ENCODE peak calls at places on chromosome 18, in nine cellular contexts. L is left ventricle myocardium inferior, O is HepG2, U is sigmoid colon, P is lower lobe of right lung, A is thyroid gland, W is Karpas-422, X is WERI-Rb-1, E is heart left ventricle. F is an unnamed sample.

GRCh38 chr18:24987271-24987932 is 364.6 kb downstream of the ZNF521 start:
- DNase-seq in P (no peak), E (no peak), O (no peak), W (no peak), L (peak), A (no peak), X (no peak), U (peak), F (peak)

GRCh38 chr18:68098655-68099054 is 582.1 kb upstream of the DSEL start:
- DNase-seq in O (no peak), E (no peak), L (no peak), A (no peak), X (no peak), P (no peak), U (no peak), W (no peak), F (no peak)

GRCh38 chr18:67599277-67599676 is 82.8 kb upstream of the DSEL start:
- DNase-seq in U (no peak), W (peak), X (no peak), E (no peak), O (no peak), A (no peak), L (no peak), P (no peak), F (no peak)

GRCh38 chr18:63237486-63237885 is 82.1 kb downstream of the BCL2 start:
- DNase-seq in W (no peak), X (no peak), U (no peak), O (peak), L (no peak), P (no peak), A (peak), E (no peak), F (no peak)

GRCh38 chr18:48376934-48377333 is 32.2 kb downstream of the ZBTB7C start:
- DNase-seq in E (peak), O (no peak), A (peak), W (no peak), U (no peak), X (no peak), P (no peak), L (no peak), F (no peak)

GRCh38 chr18:58605027-58606020 is 23.6 kb downstream of the ALPK2 start:
- DNase-seq in E (no peak), L (no peak), O (peak), W (no peak), P (no peak), X (no peak), A (no peak), U (no peak), F (no peak)

GRCh38 chr18:70781860-70782453 is 493.1 kb downstream of the SOCS6 start:
- DNase-seq in P (no peak), L (peak), O (peak), A (peak), U (no peak), E (peak), X (peak), W (peak), F (no peak)

GRCh38 chr18:57959278-57959677 is 84.7 kb upstream of the NEDD4L start:
- DNase-seq in W (peak), A (peak), X (peak), E (no peak), P (peak), L (no peak), O (peak), U (no peak), F (no peak)

GRCh38 chr18:35502062-35502461 is 4.3 kb upstream of the INO80C start:
- DNase-seq in O (no peak), X (no peak), U (no peak), P (no peak), A (no peak), E (no peak), L (no peak), W (no peak), F (no peak)

GRCh38 chr18:59141294-59142068 is 1.8 kb downstream of the SEC11C start:
- DNase-seq in O (peak), P (no peak), X (no peak), E (no peak), W (peak), L (no peak), A (no peak), U (no peak), F (no peak)

GRCh38 chr18:61141691-61142090 is 191.5 kb upstream of the CDH20 start:
- DNase-seq in E (no peak), L (no peak), W (no peak), A (no peak), U (no peak), X (no peak), O (no peak), P (no peak), F (no peak)

GRCh38 chr18:8721716-8722115 is 16.4 kb downstream of the MTCL1 start:
- DNase-seq in W (no peak), U (no peak), L (no peak), X (no peak), O (peak), P (no peak), A (no peak), E (no peak), F (no peak)

GRCh38 chr18:7980136-7980535 is 413.0 kb downstream of the PTPRM start:
- DNase-seq in P (no peak), L (no peak), O (peak), E (no peak), U (no peak), A (no peak), W (peak), X (peak), F (no peak)

GRCh38 chr18:8800876-8801262 is 95.5 kb downstream of the MTCL1 start:
- DNase-seq in L (no peak), A (no peak), X (no peak), E (no peak), U (no peak), O (no peak), P (no peak), W (no peak), F (no peak)

GRCh38 chr18:47184419-47185050 is 8.4 kb upstream of the IER3IP1 start:
- DNase-seq in X (peak), W (peak), O (peak), U (peak), A (peak), P (peak), L (no peak), E (no peak), F (no peak)

GRCh38 chr18:8615397-8616025 is 6.3 kb downstream of the RAB12 start:
- DNase-seq in A (no peak), W (no peak), U (peak), L (no peak), X (no peak), E (no peak), P (no peak), O (peak), F (no peak)

GRCh38 chr18:33821503-33821902 is 243.5 kb downstream of the ASXL3 start:
- DNase-seq in E (no peak), P (no peak), O (no peak), A (no peak), L (no peak), U (no peak), W (no peak), X (no peak), F (no peak)

GRCh38 chr18:52367962-52368745 is 28.2 kb downstream of the DCC start:
- DNase-seq in U (no peak), P (no peak), A (no peak), O (no peak), W (no peak), L (no peak), X (no peak), E (no peak), F (no peak)

GRCh38 chr18:52376104-52376503 is 36.1 kb downstream of the DCC start:
- DNase-seq in A (no peak), W (no peak), X (no peak), O (no peak), P (no peak), E (no peak), L (no peak), U (no peak), F (no peak)

DNA sequence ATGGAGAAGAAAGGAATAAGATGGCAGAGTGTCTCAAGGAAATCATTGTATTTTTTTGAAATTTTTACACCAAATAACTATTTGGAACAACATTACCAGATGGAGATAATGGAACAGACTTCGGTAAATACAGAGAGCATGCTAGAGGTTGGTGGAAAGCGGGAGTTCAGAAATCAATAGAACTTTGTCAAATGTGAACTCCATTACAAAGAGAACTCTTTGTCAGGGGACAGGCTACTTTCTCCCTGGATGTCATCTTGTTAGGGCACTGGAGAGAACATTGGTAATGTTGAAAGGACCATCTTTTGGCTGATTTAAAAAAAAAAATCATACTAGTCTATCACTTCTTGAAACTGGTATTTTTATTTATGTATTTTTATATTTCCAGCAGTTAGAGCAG is 30.8 kb downstream of the DCC start:
- DNase-seq in L (no peak), W (no peak), E (no peak), P (no peak), A (no peak), X (no peak), U (no peak), O (no peak), F (no peak)
- H3K4me3 ChIP-seq in L (no peak), W (no peak), E (no peak), P (no peak), A (no peak), X (no peak), U (no peak), O (no peak), F (no peak)

GRCh38 chr18:31983020-31983419 is 35.6 kb upstream of the RNF125 start:
- DNase-seq in O (no peak), X (no peak), P (no peak), L (peak), E (peak), W (no peak), A (no peak), U (no peak), F (no peak)
- H3K27ac ChIP-seq in O (no peak), X (no peak), P (no peak), L (peak), E (peak), W (no peak), A (no peak), U (peak), F (no peak)

GRCh38 chr18:54117853-54118773 is 106.4 kb downstream of the MBD2 start:
- DNase-seq in W (no peak), U (no peak), A (no peak), X (no peak), P (no peak), E (no peak), L (no peak), O (no peak), F (no peak)

GRCh38 chr18:54116541-54117257 is 107.8 kb downstream of the MBD2 start:
- DNase-seq in X (no peak), A (no peak), O (no peak), E (no peak), W (no peak), L (no peak), U (no peak), P (no peak), F (no peak)

GRCh38 chr18:54125429-54125828 is 99.0 kb downstream of the MBD2 start:
- DNase-seq in P (no peak), X (no peak), O (no peak), W (no peak), L (no peak), E (no peak), U (no peak), A (no peak), F (no peak)

GRCh38 chr18:54119524-54120019 is 104.9 kb downstream of the MBD2 start:
- DNase-seq in A (no peak), E (no peak), O (peak), U (no peak), W (peak), L (no peak), X (peak), P (no peak), F (no peak)
- H3K4me3 ChIP-seq in A (no peak), E (no peak), O (peak), U (no peak), W (peak), L (peak), X (peak), P (no peak), F (no peak)

GRCh38 chr18:23548719-23549118 is 37.6 kb downstream of the NPC1 start:
- DNase-seq in X (no peak), U (no peak), O (no peak), E (no peak), L (no peak), W (no peak), P (no peak), A (no peak), F (no peak)
- H3K27ac ChIP-seq in X (no peak), U (no peak), O (peak), E (no peak), L (no peak), W (no peak), P (no peak), A (no peak), F (no peak)

DNA sequence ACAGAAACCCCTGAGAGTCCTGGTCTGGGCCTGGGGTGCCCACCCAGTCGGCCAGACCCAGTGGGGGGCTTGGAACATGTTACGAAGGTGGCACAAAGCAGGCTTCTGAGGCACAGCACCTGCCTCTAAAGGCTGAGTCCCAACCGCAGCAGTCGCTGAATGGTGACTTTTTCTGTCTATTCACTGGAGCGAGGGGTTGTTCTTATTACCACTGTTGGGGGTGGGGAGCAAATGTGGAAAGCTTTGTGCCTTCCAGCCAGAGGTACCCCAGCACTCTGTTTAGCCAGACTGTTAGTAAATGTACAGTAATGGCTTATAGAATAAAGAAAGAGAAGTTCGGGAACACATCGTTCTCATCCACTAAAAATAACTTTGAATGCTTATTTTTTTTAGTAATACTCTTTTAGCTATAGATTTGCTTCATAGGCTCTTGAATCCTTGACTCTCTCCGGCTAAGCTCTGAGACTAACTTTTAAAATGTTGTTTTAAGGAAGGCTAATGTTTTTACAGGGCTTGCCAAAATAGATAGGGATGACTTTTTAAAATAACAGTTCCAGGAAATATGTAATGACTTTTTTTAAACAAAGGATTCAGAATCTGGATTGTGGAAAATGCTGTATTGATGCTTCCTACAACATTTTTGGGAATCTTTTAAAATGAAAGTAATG is 23.4 kb upstream of the PTPN2 start:
- DNase-seq in L (no peak), O (no peak), U (no peak), P (no peak), A (peak), W (no peak), E (no peak), X (no peak), F (no peak)
- H3K4me3 ChIP-seq in L (peak), O (peak), U (no peak), P (no peak), A (no peak), W (no peak), E (no peak), X (no peak), F (no peak)

GRCh38 chr18:22668496-22668895 is 250.8 kb upstream of the CTAGE1 start:
- DNase-seq in L (no peak), P (no peak), A (no peak), O (no peak), X (no peak), U (no peak), W (no peak), E (no peak), F (no peak)

GRCh38 chr18:22670914-22671313 is 253.2 kb upstream of the CTAGE1 start:
- DNase-seq in O (no peak), U (no peak), A (no peak), X (no peak), W (no peak), E (no peak), L (no peak), P (no peak), F (no peak)

GRCh38 chr18:22666411-22666940 is 248.8 kb upstream of the CTAGE1 start:
- DNase-seq in P (no peak), X (no peak), E (no peak), W (no peak), L (no peak), U (no peak), O (no peak), A (no peak), F (no peak)

GRCh38 chr18:22667616-22668422 is 250.1 kb upstream of the CTAGE1 start:
- DNase-seq in E (no peak), W (no peak), O (no peak), A (no peak), U (no peak), L (no peak), P (no peak), X (no peak), F (no peak)

GRCh38 chr18:22667158-22667557 is 249.4 kb upstream of the CTAGE1 start:
- DNase-seq in A (no peak), U (no peak), W (no peak), L (no peak), E (no peak), P (no peak), O (no peak), X (no peak), F (no peak)
- H3K27ac ChIP-seq in A (no peak), U (peak), W (no peak), L (no peak), E (no peak), P (no peak), O (no peak), X (no peak), F (no peak)

GRCh38 chr18:12287684-12288405 is 20.2 kb upstream of the TUBB6 start:
- DNase-seq in U (peak), X (peak), L (peak), P (peak), E (peak), A (peak), O (peak), W (no peak), F (peak)
- H3K4me3 ChIP-seq in U (peak), X (peak), L (peak), P (peak), E (peak), A (no peak), O (peak), W (no peak), F (peak)

GRCh38 chr18:76619342-76620315 is 124.6 kb upstream of the ZNF516 start:
- DNase-seq in O (no peak), X (peak), E (peak), W (no peak), A (peak), P (peak), L (peak), U (peak), F (peak)
- H3K27ac ChIP-seq in O (no peak), X (peak), E (peak), W (no peak), A (peak), P (peak), L (peak), U (peak), F (peak)

DNA sequence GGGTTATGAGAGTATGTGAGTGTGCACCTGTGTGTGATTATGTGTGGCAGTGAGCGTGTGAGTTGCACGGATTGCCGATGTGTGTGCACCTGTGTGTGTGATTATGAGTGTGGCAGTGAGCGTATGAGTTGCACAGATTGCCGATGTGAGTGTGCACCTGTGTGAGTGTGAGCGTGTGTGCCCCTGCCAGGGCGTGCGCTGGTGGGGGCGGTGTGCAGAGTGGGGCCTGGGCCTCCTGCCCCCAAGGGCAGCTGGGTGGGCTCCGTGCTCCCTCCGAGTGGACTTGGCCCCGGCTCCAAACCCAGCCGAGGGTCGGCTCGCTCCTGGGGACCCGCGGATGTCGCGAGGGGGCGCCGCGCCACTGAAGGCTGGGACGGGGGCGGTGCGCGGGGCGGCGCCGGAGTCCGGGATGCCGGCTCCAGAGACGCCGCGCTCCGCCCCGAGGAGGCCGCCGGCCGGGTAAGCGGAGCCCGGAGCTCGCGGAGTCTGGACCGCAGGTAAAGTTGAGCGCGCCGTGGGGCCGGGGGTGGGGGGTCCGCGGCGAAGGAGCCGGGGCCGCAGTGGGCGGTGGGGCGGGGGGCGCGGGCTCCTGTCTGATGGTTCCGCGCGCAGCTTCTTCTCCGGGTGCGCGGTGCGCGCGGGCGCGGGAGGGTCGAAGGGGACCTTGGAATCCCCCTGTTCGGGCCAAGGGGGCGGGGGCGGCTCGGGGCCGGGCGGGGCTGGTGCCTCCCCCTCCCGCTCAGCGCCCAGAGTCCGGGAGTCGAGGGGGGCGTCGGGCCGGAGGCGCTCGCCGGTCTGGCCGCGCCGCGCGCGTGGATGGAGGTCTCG is at the start of gene KCNG2:
- DNase-seq in U (peak), O (no peak), P (no peak), E (peak), W (no peak), L (no peak), X (peak), A (peak), F (no peak)
- H3K4me3 ChIP-seq in U (no peak), O (peak), P (peak), E (peak), W (no peak), L (peak), X (peak), A (no peak), F (peak)

DNA sequence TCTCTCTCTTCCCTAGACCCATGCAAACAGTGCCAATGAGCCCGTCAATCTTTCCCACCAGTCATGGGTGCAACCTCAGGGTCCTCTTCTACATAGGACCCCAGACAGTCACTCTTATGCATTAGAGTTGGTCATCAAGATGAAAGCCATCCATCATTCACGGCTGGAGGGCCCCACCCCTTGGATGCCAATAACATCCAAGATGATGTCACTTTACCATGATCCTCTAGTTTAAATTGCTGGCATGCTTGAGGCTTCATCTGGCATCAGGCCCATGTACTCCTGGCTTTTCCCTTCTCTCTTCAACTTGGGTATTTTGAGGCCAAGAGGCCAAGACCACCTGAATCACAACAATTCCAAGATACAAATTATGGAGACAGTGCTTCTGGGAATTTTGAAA is 91.1 kb upstream of the MAPK4 start:
- DNase-seq in X (no peak), P (no peak), U (no peak), O (no peak), E (no peak), W (no peak), L (no peak), A (no peak), F (no peak)
- H3K27ac ChIP-seq in X (no peak), P (no peak), U (no peak), O (no peak), E (no peak), W (no peak), L (peak), A (no peak), F (peak)